ENCODE peak calls at places on chromosomes 6 and 20, in seven cellular contexts. A is H9, K is mesendoderm, Y is H1, Z is IMR-90, C is mesenchymal stem cell, V is trophoblast cell. G is an unnamed sample.

GRCh38 chr6:53679446-53679933 is 13.9 kb upstream of the KLHL31 start:
- DNase-seq in A (peak), K (peak), Y (peak), Z (peak), C (peak), V (no peak), G (no peak)

GRCh38 chr6:10963113-10963512 is 76.3 kb downstream of the SYCP2L start:
- DNase-seq in A (no peak), K (no peak), Y (no peak), Z (peak), C (no peak), V (no peak), G (no peak)

GRCh38 chr6:150025201-150025917 is at the start of gene RAET1L:
- DNase-seq in A (no peak), K (no peak), Y (no peak), Z (peak), C (peak), V (peak), G (no peak)

GRCh38 chr6:132115714-132116366 is 164.7 kb upstream of the CCN2 start:
- DNase-seq in A (no peak), K (no peak), Y (no peak), Z (peak), C (peak), V (peak), G (no peak)

GRCh38 chr6:135675862-135676261 is 175.6 kb upstream of the PDE7B start:
- DNase-seq in A (peak), K (peak), Y (no peak), Z (peak), C (peak), V (peak), G (peak)

GRCh38 chr6:156963712-156964700 is 186.8 kb downstream of the ARID1B start:
- DNase-seq in A (no peak), K (peak), Y (no peak), Z (peak), C (peak), V (peak), G (no peak)

GRCh38 chr20:43936371-43936770 is 21.7 kb downstream of the TOX2 start:
- DNase-seq in A (no peak), K (no peak), Y (no peak), Z (peak), C (no peak), V (no peak), G (no peak)

GRCh38 chr6:44002591-44003344 is 124.5 kb downstream of the MRPL14 start:
- DNase-seq in A (peak), K (peak), Y (peak), Z (peak), C (peak), V (peak), G (no peak)

GRCh38 chr6:25697537-25698340 is 45.7 kb downstream of the SCGN start:
- DNase-seq in A (no peak), K (no peak), Y (no peak), Z (no peak), C (no peak), V (peak), G (no peak)

GRCh38 chr6:106087548-106088325 is 1.6 kb downstream of the PRDM1 start:
- DNase-seq in A (no peak), K (peak), Y (no peak), Z (peak), C (peak), V (no peak), G (no peak)

GRCh38 chr6:38612386-38612965 is 27.3 kb downstream of the BTBD9 start:
- DNase-seq in A (no peak), K (peak), Y (no peak), Z (peak), C (peak), V (no peak), G (no peak)

GRCh38 chr6:112189494-112189893 is 64.9 kb downstream of the LAMA4 start:
- DNase-seq in A (no peak), K (no peak), Y (no peak), Z (peak), C (no peak), V (no peak), G (no peak)

GRCh38 chr6:9140861-9141534 is 705.7 kb upstream of the SLC35B3 start:
- DNase-seq in A (no peak), K (no peak), Y (no peak), Z (peak), C (no peak), V (no peak), G (no peak)

GRCh38 chr6:14380421-14380820 is 262.8 kb downstream of the CD83 start:
- DNase-seq in A (peak), K (peak), Y (peak), Z (no peak), C (no peak), V (no peak), G (peak)

GRCh38 chr6:143803769-143804540 is 39.2 kb upstream of the LTV1 start:
- DNase-seq in A (no peak), K (peak), Y (no peak), Z (no peak), C (peak), V (no peak), G (no peak)

GRCh38 chr6:151034825-151035781 is 169.6 kb downstream of the MTHFD1L start:
- DNase-seq in A (no peak), K (no peak), Y (no peak), Z (no peak), C (no peak), V (no peak), G (no peak)

GRCh38 chr6:27295301-27296079 is 16.6 kb downstream of the POM121L2 start:
- DNase-seq in A (peak), K (peak), Y (peak), Z (peak), C (peak), V (no peak), G (no peak)

GRCh38 chr6:144006731-144007454 is 1.2 kb downstream of the PLAGL1 start:
- DNase-seq in A (no peak), K (peak), Y (no peak), Z (peak), C (peak), V (no peak), G (no peak)

GRCh38 chr6:10613693-10614092 is 80.7 kb downstream of the C6orf52 start:
- DNase-seq in A (no peak), K (no peak), Y (no peak), Z (no peak), C (peak), V (no peak), G (no peak)

GRCh38 chr6:65819152-65819551 is 112.1 kb upstream of the EYS start:
- DNase-seq in A (no peak), K (peak), Y (no peak), Z (no peak), C (peak), V (no peak), G (no peak)

GRCh38 chr6:46134216-46134615 is 4.4 kb downstream of the ENPP4 start:
- DNase-seq in A (no peak), K (peak), Y (no peak), Z (no peak), C (no peak), V (no peak), G (peak)

GRCh38 chr6:125790403-125791150 is at the start of gene NCOA7:
- DNase-seq in A (peak), K (peak), Y (peak), Z (peak), C (peak), V (peak), G (peak)

GRCh38 chr20:37866051-37866450 is 36.9 kb upstream of the VSTM2L start:
- DNase-seq in A (no peak), K (no peak), Y (no peak), Z (no peak), C (no peak), V (no peak), G (no peak)

GRCh38 chr20:30985386-30985785 is 272.1 kb upstream of the DEFB115 start:
- DNase-seq in A (peak), K (no peak), Y (peak), Z (no peak), C (no peak), V (no peak), G (no peak)

GRCh38 chr6:128370072-128370471 is 150.3 kb downstream of the PTPRK start:
- DNase-seq in A (no peak), K (no peak), Y (no peak), Z (peak), C (peak), V (no peak), G (no peak)

GRCh38 chr6:166662690-166663089 is 35.6 kb upstream of the RPS6KA2 start:
- DNase-seq in A (no peak), K (no peak), Y (no peak), Z (no peak), C (no peak), V (no peak), G (no peak)

GRCh38 chr6:166663568-166663967 is 36.5 kb upstream of the RPS6KA2 start:
- DNase-seq in A (no peak), K (no peak), Y (no peak), Z (no peak), C (no peak), V (no peak), G (no peak)

GRCh38 chr6:166660157-166660686 is 33.2 kb upstream of the RPS6KA2 start:
- DNase-seq in A (no peak), K (no peak), Y (no peak), Z (no peak), C (no peak), V (no peak), G (no peak)

GRCh38 chr6:166661329-166661728 is 34.3 kb upstream of the RPS6KA2 start:
- DNase-seq in A (no peak), K (no peak), Y (no peak), Z (no peak), C (no peak), V (no peak), G (no peak)

GRCh38 chr6:166664135-166664534 is 37.1 kb upstream of the RPS6KA2 start:
- DNase-seq in A (no peak), K (no peak), Y (no peak), Z (peak), C (peak), V (no peak), G (no peak)
- H3K23ac ChIP-seq in A (no peak), K (no peak), Y (no peak), Z (no peak), C (no peak), V (no peak), G (no peak)

DNA sequence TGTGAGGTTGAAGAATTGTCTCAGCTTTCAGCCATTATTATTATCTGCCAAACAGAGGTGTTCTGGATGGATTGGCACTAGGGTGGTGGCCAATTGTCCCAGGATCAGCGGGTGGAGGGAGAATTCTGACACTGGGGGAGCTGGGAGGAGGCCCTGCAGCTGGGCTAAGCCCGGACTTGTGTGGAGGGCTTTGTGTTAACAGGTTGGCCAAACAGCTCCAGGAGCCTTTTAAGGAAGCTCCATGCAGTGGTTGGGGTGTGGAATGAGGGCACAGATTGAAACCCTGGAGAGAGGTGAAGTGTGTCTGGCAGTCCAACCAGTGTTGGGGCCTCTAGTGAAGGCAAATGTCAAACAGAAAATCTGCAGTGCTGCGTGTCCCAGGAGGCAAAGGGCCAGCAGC is 135.8 kb downstream of the IMPG1 start:
- DNase-seq in A (no peak), K (no peak), Y (no peak), Z (no peak), C (no peak), V (no peak), G (no peak)
- H3K23ac ChIP-seq in A (no peak), K (peak), Y (no peak), Z (no peak), C (no peak), V (no peak), G (no peak)

DNA sequence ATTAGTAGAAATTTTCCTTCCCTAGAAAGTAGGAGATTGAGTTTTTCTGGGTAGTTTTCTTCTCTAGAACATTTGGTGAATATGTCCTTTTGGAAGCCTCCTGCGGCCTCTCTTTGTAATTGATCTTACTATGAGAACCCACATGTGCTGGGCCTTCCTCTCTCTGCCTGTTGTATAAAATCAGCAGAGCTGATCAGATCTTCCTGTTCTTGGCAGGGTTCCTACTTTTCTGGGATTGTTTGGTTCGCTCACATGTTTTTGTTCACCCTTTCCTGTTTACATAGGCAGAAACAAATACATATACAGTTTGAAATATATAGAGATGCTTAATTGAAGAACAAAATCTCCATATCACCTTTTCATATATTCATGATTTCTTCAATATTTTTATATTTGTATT is 57.8 kb downstream of the IL22RA2 start:
- DNase-seq in A (no peak), K (no peak), Y (no peak), Z (no peak), C (peak), V (no peak), G (no peak)
- H3K23ac ChIP-seq in A (no peak), K (no peak), Y (no peak), Z (no peak), C (no peak), V (no peak), G (no peak)

GRCh38 chr20:2365091-2365490 is 15.6 kb upstream of the TGM6 start:
- DNase-seq in A (no peak), K (no peak), Y (no peak), Z (no peak), C (no peak), V (no peak), G (no peak)

GRCh38 chr20:2365666-2366065 is 15.0 kb upstream of the TGM6 start:
- DNase-seq in A (no peak), K (no peak), Y (no peak), Z (no peak), C (no peak), V (no peak), G (no peak)

GRCh38 chr20:2373098-2373497 is 7.6 kb upstream of the TGM6 start:
- DNase-seq in A (no peak), K (no peak), Y (no peak), Z (no peak), C (no peak), V (no peak), G (no peak)

GRCh38 chr20:2364014-2364413 is 16.7 kb upstream of the TGM6 start:
- DNase-seq in A (no peak), K (no peak), Y (no peak), Z (no peak), C (no peak), V (no peak), G (no peak)

GRCh38 chr20:2368621-2369020 is 12.1 kb upstream of the TGM6 start:
- DNase-seq in A (no peak), K (no peak), Y (no peak), Z (no peak), C (no peak), V (no peak), G (no peak)
- H3K23ac ChIP-seq in A (no peak), K (no peak), Y (no peak), Z (no peak), C (no peak), V (no peak), G (no peak)

GRCh38 chr20:58312836-58313235 is 3.3 kb downstream of the RAB22A start:
- DNase-seq in A (no peak), K (no peak), Y (no peak), Z (no peak), C (no peak), V (no peak), G (no peak)

GRCh38 chr20:58308680-58309527 is 611 bp upstream of the RAB22A start:
- DNase-seq in A (peak), K (peak), Y (peak), Z (peak), C (peak), V (no peak), G (peak)

GRCh38 chr20:58309607-58310290 is at the start of gene RAB22A:
- DNase-seq in A (peak), K (peak), Y (peak), Z (peak), C (peak), V (peak), G (peak)

GRCh38 chr20:58308290-58308679 is 1.2 kb upstream of the RAB22A start:
- DNase-seq in A (no peak), K (no peak), Y (no peak), Z (no peak), C (no peak), V (no peak), G (no peak)

DNA sequence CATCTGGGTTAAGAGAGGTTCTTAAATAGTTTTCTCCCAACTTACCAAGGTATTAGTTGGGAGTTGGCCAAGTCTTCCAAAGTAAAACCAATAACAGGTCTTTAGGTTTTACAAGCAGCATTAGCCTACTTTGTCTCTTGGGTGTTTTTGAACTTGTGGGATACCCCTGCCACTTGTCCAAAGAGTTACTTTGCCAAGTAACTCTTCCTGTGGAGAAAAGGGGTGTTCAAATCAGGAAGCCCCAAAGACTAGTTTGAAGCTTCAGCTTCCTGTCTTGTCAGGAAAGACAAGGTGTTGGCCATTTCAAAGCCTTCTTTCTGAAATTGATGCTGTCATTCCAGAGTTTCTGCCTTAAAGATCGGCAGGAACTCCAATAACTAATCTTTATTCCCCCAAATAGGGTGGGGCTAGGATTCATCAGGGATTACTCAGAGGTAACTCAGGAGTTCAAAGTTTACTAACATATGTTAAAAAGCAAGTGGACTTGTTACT is 822 bp downstream of the RAB22A start:
- DNase-seq in A (no peak), K (no peak), Y (no peak), Z (peak), C (peak), V (no peak), G (no peak)
- H3K23ac ChIP-seq in A (no peak), K (peak), Y (no peak), Z (peak), C (no peak), V (no peak), G (no peak)

GRCh38 chr20:35370751-35371150 is 41.0 kb downstream of the UQCC1 start:
- DNase-seq in A (no peak), K (no peak), Y (no peak), Z (no peak), C (no peak), V (no peak), G (no peak)
- H3K23ac ChIP-seq in A (no peak), K (no peak), Y (no peak), Z (no peak), C (no peak), V (no peak), G (no peak)

DNA sequence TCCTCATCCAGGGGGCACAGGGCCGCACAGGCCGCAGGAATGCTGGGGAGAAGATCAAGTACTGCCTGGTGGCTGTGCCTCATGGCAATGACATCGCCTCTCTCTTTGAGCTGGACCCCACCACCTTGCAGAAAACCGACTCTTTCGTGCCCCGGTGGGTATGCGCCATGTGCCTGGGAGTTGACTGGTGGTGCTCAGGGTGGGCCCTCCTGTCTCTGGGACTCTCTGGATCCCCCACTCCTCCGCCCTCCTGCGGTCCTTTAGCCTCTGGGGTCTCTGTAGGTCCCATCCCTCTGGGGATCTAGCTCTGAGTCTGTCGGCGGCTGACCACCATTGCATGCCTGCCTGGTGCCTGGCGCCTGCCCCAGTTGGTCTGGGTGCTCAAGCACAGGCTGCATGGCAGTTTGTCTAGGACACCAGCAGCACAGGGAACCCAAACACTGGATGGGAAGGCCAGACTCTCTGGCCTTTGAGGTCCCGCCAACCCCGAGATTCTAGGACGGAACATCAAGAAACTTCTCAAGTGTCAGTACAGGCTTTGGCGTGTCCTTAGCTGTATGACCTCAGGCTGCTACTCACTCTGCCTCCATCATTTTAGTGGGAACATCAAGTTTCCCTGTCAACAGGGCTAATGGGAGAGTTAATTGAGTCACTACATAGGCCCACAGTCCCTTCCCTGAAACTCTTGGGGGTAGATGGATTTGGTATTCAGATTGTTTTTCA is 42.8 kb downstream of the ITPR3 start:
- DNase-seq in A (no peak), K (no peak), Y (no peak), Z (no peak), C (no peak), V (no peak), G (no peak)
- H3K23ac ChIP-seq in A (no peak), K (no peak), Y (no peak), Z (no peak), C (peak), V (no peak), G (no peak)

GRCh38 chr20:15823718-15824117 is 749.5 kb downstream of the KIF16B start:
- DNase-seq in A (no peak), K (no peak), Y (no peak), Z (no peak), C (no peak), V (no peak), G (no peak)
- H3K23ac ChIP-seq in A (no peak), K (no peak), Y (no peak), Z (no peak), C (no peak), V (no peak), G (no peak)

GRCh38 chr20:23752481-23753193 is 1.9 kb upstream of the CST1 start:
- DNase-seq in A (no peak), K (no peak), Y (peak), Z (no peak), C (no peak), V (no peak), G (no peak)
- H3K23ac ChIP-seq in A (no peak), K (no peak), Y (no peak), Z (no peak), C (no peak), V (no peak), G (peak)

GRCh38 chr6:161133973-161134372 is 139.9 kb downstream of the AGPAT4 start:
- DNase-seq in A (no peak), K (no peak), Y (no peak), Z (no peak), C (no peak), V (no peak), G (no peak)
- H3K23ac ChIP-seq in A (no peak), K (no peak), Y (no peak), Z (no peak), C (no peak), V (no peak), G (no peak)